ENCODE peak calls at places on chromosome 16, in seven cellular contexts. R, S, D, B, X, M and U are unnamed samples.

GRCh38 chr16:28167730-28168129 is 44.0 kb downstream of the XPO6 start:
- DNase-seq in D (no peak), S (no peak), B (no peak), R (no peak), M (no peak), X (no peak), U (no peak)

GRCh38 chr16:88376835-88377726 is 5.7 kb upstream of the ZNF469 start:
- DNase-seq in R (no peak), B (no peak), X (no peak), D (no peak), S (no peak), M (peak), U (no peak)

GRCh38 chr16:67108489-67108888 is 1.3 kb upstream of the PHAF1 start:
- DNase-seq in B (no peak), D (no peak), X (no peak), M (no peak), S (no peak), R (no peak), U (no peak)

GRCh38 chr16:66359012-66359411 is 7.5 kb upstream of the CDH5 start:
- DNase-seq in B (no peak), D (no peak), X (no peak), M (no peak), S (no peak), R (no peak), U (no peak)

GRCh38 chr16:88783391-88784073 is 1.5 kb downstream of the PIEZO1 start:
- DNase-seq in X (no peak), S (no peak), B (no peak), M (no peak), R (no peak), D (no peak), U (no peak)

GRCh38 chr16:11474617-11475291 is 112.0 kb downstream of the LITAF start:
- DNase-seq in R (no peak), B (no peak), X (peak), M (no peak), S (no peak), D (no peak), U (no peak)

GRCh38 chr16:522320-523096 is 5.0 kb upstream of the CAPN15 start:
- DNase-seq in M (no peak), R (no peak), B (no peak), X (no peak), S (no peak), D (no peak), U (no peak)

GRCh38 chr16:1828645-1829410 is 1.8 kb downstream of the FAHD1 start:
- DNase-seq in R (no peak), D (no peak), S (no peak), B (no peak), X (peak), M (no peak), U (no peak)

GRCh38 chr16:12024429-12024828 is 47.9 kb downstream of the SNX29 start:
- DNase-seq in S (no peak), D (no peak), B (no peak), R (no peak), X (peak), M (no peak), U (peak)

GRCh38 chr16:66240996-66241395 is 125.5 kb upstream of the CDH5 start:
- DNase-seq in S (no peak), X (no peak), M (no peak), D (no peak), B (no peak), R (no peak), U (no peak)

GRCh38 chr16:70416748-70417616 is 21.9 kb downstream of the ST3GAL2 start:
- DNase-seq in D (no peak), B (no peak), X (peak), R (no peak), S (no peak), M (no peak), U (no peak)

GRCh38 chr16:57518520-57518919 is 17.9 kb downstream of the CCDC102A start:
- DNase-seq in S (no peak), X (no peak), M (no peak), B (no peak), R (no peak), D (no peak), U (no peak)

GRCh38 chr16:17802566-17802965 is 331.8 kb upstream of the XYLT1 start:
- DNase-seq in B (no peak), R (no peak), X (no peak), M (no peak), S (no peak), D (no peak), U (no peak)

GRCh38 chr16:75624921-75625334 is 1.8 kb upstream of the ADAT1 start:
- DNase-seq in R (no peak), X (peak), M (no peak), D (peak), S (no peak), B (no peak), U (no peak)

GRCh38 chr16:64238576-64238975 is 883.3 kb downstream of the CDH11 start:
- DNase-seq in S (no peak), X (no peak), B (no peak), D (no peak), M (no peak), R (no peak), U (no peak)
- TF ChIP-seq JUND in S (no peak), X (no peak), B (no peak), D (no peak), M (no peak), R (no peak), U (no peak)

GRCh38 chr16:8173111-8173644 is 417.1 kb downstream of the TMEM114 start:
- DNase-seq in M (peak), X (peak), R (peak), S (peak), D (peak), B (peak), U (peak)
- TF ChIP-seq JUND in M (no peak), X (no peak), R (peak), S (no peak), D (peak), B (no peak), U (no peak)

DNA sequence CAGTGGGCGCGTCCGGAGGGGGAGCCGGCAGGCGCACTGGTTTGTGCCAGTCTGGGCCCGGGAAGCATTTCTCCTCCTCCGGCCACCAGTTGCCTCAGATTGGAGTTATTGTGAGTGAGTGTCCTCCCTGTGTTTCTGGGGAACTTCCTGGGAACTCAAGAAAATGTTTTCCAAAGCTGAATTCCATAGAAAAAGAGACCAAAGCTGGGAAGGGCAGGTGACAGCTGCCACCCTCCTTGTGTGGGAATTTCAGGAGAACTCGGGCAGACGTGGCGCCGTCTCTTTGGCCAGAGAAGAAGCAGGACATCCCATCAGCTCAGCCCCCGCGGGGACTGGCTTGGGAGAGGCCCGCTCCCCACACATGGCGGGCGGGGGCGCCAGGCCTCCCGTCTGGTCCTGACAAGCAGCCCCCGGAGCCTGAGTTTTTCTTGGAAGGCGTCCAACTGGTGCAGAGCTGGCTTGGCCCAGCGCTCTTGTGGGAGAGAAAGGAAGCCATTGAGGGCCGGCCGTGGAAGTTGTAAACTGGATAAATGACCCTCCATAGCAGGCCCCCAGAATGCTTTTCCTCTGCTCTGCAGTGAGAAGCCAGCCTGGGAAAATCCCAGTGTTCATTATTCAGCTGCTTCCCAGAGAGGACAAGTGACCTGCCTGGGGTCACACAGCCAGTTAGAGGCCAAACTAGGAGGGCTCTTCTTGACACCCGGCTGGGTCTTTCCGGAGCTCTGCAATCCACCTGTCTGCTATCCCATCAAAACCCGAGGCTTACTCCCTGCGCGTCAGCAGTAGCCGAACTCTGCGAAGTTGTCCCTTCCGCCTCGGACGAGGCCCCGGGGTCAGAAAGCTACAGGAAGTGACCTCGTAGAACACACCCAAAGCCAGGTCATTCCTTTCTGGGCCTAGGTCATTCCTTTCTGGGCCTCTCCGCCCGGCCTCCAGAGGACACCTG is 39.2 kb upstream of the GSE1 start:
- DNase-seq in X (no peak), S (no peak), M (peak), B (no peak), D (peak), R (no peak), U (no peak)
- TF ChIP-seq JUND in X (no peak), S (no peak), M (no peak), B (no peak), D (no peak), R (no peak), U (no peak)

GRCh38 chr16:19231881-19232280 is 53.6 kb upstream of the CLEC19A start:
- DNase-seq in R (no peak), X (no peak), B (no peak), S (no peak), M (no peak), D (no peak), U (no peak)

GRCh38 chr16:19228575-19228974 is 57.0 kb upstream of the CLEC19A start:
- DNase-seq in M (no peak), B (no peak), R (no peak), S (no peak), X (no peak), D (no peak), U (no peak)

GRCh38 chr16:19230575-19230974 is 55.0 kb upstream of the CLEC19A start:
- DNase-seq in X (no peak), M (no peak), S (no peak), B (no peak), R (no peak), D (no peak), U (no peak)

GRCh38 chr16:19227643-19228042 is 57.9 kb upstream of the CLEC19A start:
- DNase-seq in B (no peak), D (no peak), X (no peak), R (no peak), M (no peak), S (no peak), U (no peak)

GRCh38 chr16:19228057-19228456 is 57.5 kb upstream of the CLEC19A start:
- DNase-seq in R (no peak), S (no peak), D (no peak), X (no peak), M (no peak), B (no peak), U (no peak)
- TF ChIP-seq JUND in R (no peak), S (no peak), D (no peak), X (no peak), M (no peak), B (no peak), U (no peak)

DNA sequence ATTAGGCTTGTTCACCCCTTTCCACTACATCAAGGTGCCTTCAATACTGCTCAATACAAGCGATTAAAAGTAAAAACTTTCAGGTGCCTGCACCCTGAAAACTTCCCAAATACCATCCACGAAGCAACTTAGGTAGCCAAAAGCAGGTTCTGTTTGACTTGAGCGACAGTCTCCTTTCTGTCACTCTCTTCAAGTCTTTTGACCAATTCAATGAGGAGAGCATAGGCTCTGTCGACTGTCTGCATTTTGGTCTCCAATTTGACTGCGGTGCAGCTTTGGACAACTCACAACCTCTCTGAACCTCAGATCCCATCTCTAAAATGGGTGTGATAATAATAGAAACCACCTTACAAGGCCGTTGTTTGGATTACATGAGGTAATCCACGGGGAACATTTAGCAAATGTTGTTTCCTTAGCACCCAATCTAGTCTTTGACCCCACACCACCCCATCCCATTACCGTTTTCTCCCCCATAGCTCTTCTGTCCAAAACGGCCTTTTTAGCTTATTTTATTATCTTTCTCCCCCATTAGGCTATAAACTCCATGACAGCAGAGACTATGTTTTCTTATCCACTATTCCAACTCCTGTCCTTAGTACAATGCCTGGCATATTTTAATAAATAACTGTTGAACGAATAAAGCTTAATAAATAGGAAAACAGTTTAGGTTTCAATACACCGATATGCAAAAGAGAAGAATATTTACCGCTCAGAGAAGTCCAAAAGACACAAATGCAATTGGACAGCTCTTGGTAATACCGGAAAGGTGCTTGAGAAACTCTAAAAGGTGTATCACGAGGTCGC is 999 bp downstream of the MARF1 start:
- DNase-seq in M (no peak), S (no peak), X (no peak), D (no peak), B (no peak), R (no peak), U (no peak)
- TF ChIP-seq JUND in M (no peak), S (no peak), X (no peak), D (no peak), B (peak), R (no peak), U (no peak)

GRCh38 chr16:68354816-68355215 is 44.0 kb downstream of the PRMT7 start:
- DNase-seq in D (no peak), B (no peak), M (no peak), R (no peak), X (no peak), S (no peak), U (no peak)

GRCh38 chr16:68351463-68351862 is 40.6 kb downstream of the PRMT7 start:
- DNase-seq in D (no peak), X (no peak), S (no peak), B (no peak), M (no peak), R (no peak), U (no peak)

GRCh38 chr16:68355447-68356248 is 44.8 kb downstream of the PRMT7 start:
- DNase-seq in S (no peak), B (no peak), R (no peak), M (peak), X (no peak), D (no peak), U (no peak)

GRCh38 chr16:68351991-68352431 is 41.2 kb downstream of the PRMT7 start:
- DNase-seq in B (no peak), S (no peak), R (no peak), M (no peak), D (no peak), X (no peak), U (peak)

GRCh38 chr16:68353366-68353765 is 42.5 kb downstream of the PRMT7 start:
- DNase-seq in S (no peak), B (no peak), M (no peak), R (no peak), D (no peak), X (no peak), U (no peak)
- TF ChIP-seq JUND in S (no peak), B (no peak), M (no peak), R (no peak), D (no peak), X (no peak), U (no peak)

GRCh38 chr16:81489547-81490267 is 45.1 kb downstream of the CMIP start:
- DNase-seq in M (no peak), B (no peak), R (no peak), X (no peak), S (no peak), D (no peak), U (no peak)

GRCh38 chr16:81492307-81492706 is 47.7 kb downstream of the CMIP start:
- DNase-seq in M (peak), B (no peak), S (no peak), D (no peak), X (no peak), R (no peak), U (no peak)

GRCh38 chr16:81492965-81493754 is 48.6 kb downstream of the CMIP start:
- DNase-seq in R (no peak), X (no peak), S (no peak), D (no peak), M (no peak), B (peak), U (no peak)

GRCh38 chr16:81493755-81494433 is 49.3 kb downstream of the CMIP start:
- DNase-seq in X (peak), B (peak), D (peak), R (peak), M (no peak), S (no peak), U (peak)

DNA sequence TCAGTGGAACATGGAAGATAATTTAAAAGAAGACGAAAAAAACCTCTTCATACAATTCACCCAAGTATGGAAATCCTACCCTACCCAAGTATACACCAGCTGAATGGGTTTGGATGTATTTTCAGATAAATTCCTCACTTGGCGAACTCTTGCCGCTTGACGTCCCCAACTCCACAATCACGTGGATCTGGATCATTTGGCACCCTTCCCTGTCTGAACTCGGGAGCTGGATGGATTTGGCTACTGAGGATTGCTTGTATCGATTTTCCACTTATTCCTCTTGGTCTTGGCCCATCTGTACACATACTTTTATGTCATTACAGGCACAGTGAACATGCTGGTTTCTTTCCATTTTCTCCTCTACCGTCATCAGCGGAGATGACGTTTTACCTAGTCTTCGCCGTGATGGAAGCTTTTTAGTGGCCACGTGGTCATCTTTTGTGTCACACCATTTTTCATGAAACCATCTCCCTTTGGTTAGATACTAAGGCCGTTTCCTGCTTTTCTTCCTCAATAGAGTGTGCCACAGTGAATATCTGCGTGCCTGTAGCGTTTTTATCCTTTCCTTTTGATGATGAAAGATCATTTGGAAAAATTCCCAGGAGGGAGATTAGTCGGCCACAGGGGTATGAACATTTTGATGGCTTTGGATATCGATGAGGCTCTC is 47.0 kb downstream of the CMIP start:
- DNase-seq in D (no peak), M (no peak), B (no peak), R (no peak), S (no peak), X (no peak), U (no peak)
- TF ChIP-seq JUND in D (no peak), M (no peak), B (no peak), R (no peak), S (no peak), X (no peak), U (no peak)

GRCh38 chr16:49003022-49003421 is 278.6 kb downstream of the CBLN1 start:
- DNase-seq in X (no peak), S (no peak), D (no peak), B (no peak), R (no peak), M (peak), U (no peak)

GRCh38 chr16:48999508-48999907 is 282.1 kb downstream of the CBLN1 start:
- DNase-seq in R (no peak), M (no peak), X (no peak), D (no peak), S (no peak), B (no peak), U (no peak)

GRCh38 chr16:48999034-48999433 is 282.6 kb downstream of the CBLN1 start:
- DNase-seq in R (no peak), B (no peak), M (no peak), X (no peak), S (no peak), D (no peak), U (no peak)

GRCh38 chr16:49000594-49000993 is 281.0 kb downstream of the CBLN1 start:
- DNase-seq in B (peak), X (no peak), R (peak), D (peak), M (no peak), S (no peak), U (peak)

GRCh38 chr16:49003992-49004391 is 277.6 kb downstream of the CBLN1 start:
- DNase-seq in X (no peak), S (no peak), B (no peak), D (no peak), M (peak), R (no peak), U (no peak)
- TF ChIP-seq JUND in X (no peak), S (no peak), B (no peak), D (no peak), M (no peak), R (no peak), U (no peak)